ENCODE peak calls at places on chromosome 2, in four cellular contexts. One of them, this sample, is unnamed.

GRCh38 chr2:200861617-200862016 is 2.8 kb downstream of the CLK1 start:
- DNase-seq in HFFc6: no peak
- DNase-seq in lung microvascular endothelial cell: no peak
- DNase-seq in endothelial cell: no peak
- DNase-seq in this sample: no peak

GRCh38 chr2:142966281-142966680 is 88.8 kb downstream of the KYNU start:
- DNase-seq in HFFc6: no peak
- DNase-seq in lung microvascular endothelial cell: no peak
- DNase-seq in endothelial cell: no peak
- DNase-seq in this sample: no peak

GRCh38 chr2:237269121-237269875 is 144.7 kb downstream of the COL6A3 start:
- DNase-seq in HFFc6: no peak
- DNase-seq in lung microvascular endothelial cell: no peak
- DNase-seq in endothelial cell: no peak
- DNase-seq in this sample: no peak

GRCh38 chr2:112075490-112076260 is 20.6 kb downstream of the TMEM87B start:
- DNase-seq in HFFc6: no peak
- DNase-seq in lung microvascular endothelial cell: peak; percentile 17
- DNase-seq in endothelial cell: no peak
- DNase-seq in this sample: no peak

GRCh38 chr2:240460781-240461431 is 25.4 kb downstream of the GPC1 start:
- DNase-seq in HFFc6: no peak
- DNase-seq in lung microvascular endothelial cell: no peak
- DNase-seq in endothelial cell: no peak
- DNase-seq in this sample: no peak

GRCh38 chr2:187989925-187990623 is 301.6 kb upstream of the GULP1 start:
- DNase-seq in HFFc6: no peak
- DNase-seq in lung microvascular endothelial cell: no peak
- DNase-seq in endothelial cell: no peak
- DNase-seq in this sample: no peak

GRCh38 chr2:231601356-231602229 is 8.9 kb downstream of the TEX44 start:
- DNase-seq in HFFc6: peak; percentile 66
- DNase-seq in lung microvascular endothelial cell: peak; percentile 77
- DNase-seq in endothelial cell: peak; percentile 80
- DNase-seq in this sample: peak; percentile 68

GRCh38 chr2:37671013-37671815 is at the start of gene CDC42EP3:
- DNase-seq in HFFc6: no peak
- DNase-seq in lung microvascular endothelial cell: peak; percentile 71
- DNase-seq in endothelial cell: peak; percentile 72
- DNase-seq in this sample: peak; percentile 61

GRCh38 chr2:98870516-98871158 is 65.4 kb downstream of the CRACDL start:
- DNase-seq in HFFc6: no peak
- DNase-seq in lung microvascular endothelial cell: no peak
- DNase-seq in endothelial cell: no peak
- DNase-seq in this sample: no peak

GRCh38 chr2:174552891-174553290 is 44.7 kb downstream of the WIPF1 start:
- DNase-seq in HFFc6: no peak
- DNase-seq in lung microvascular endothelial cell: no peak
- DNase-seq in endothelial cell: no peak
- DNase-seq in this sample: no peak

GRCh38 chr2:230774348-230774951 is 61.8 kb downstream of the CAB39 start:
- DNase-seq in HFFc6: peak; percentile 86
- DNase-seq in lung microvascular endothelial cell: no peak
- DNase-seq in endothelial cell: no peak
- DNase-seq in this sample: peak; percentile 95

GRCh38 chr2:67993329-67993728 is 69.5 kb downstream of the C1D start:
- DNase-seq in HFFc6: no peak
- DNase-seq in lung microvascular endothelial cell: no peak
- DNase-seq in endothelial cell: no peak
- DNase-seq in this sample: no peak

GRCh38 chr2:96308248-96308647 is 2.9 kb upstream of the SNRNP200 start:
- DNase-seq in HFFc6: no peak
- DNase-seq in lung microvascular endothelial cell: no peak
- DNase-seq in endothelial cell: no peak
- DNase-seq in this sample: no peak

GRCh38 chr2:100921685-100922161 is 80.4 kb upstream of the RPL31 start:
- DNase-seq in HFFc6: peak; percentile 88
- DNase-seq in lung microvascular endothelial cell: no peak
- DNase-seq in endothelial cell: no peak
- DNase-seq in this sample: peak; percentile 87

GRCh38 chr2:234679766-234680687 is 183.1 kb upstream of the ARL4C start:
- DNase-seq in HFFc6: peak; percentile 93
- DNase-seq in lung microvascular endothelial cell: peak; percentile 74
- DNase-seq in endothelial cell: no peak
- DNase-seq in this sample: peak; percentile 99

GRCh38 chr2:45922577-45922988 is 271.1 kb downstream of the PRKCE start:
- DNase-seq in HFFc6: peak; percentile 3
- DNase-seq in lung microvascular endothelial cell: no peak
- DNase-seq in endothelial cell: no peak
- DNase-seq in this sample: no peak

GRCh38 chr2:160270571-160271113 is 70.6 kb upstream of the ITGB6 start:
- DNase-seq in HFFc6: peak; percentile 62
- DNase-seq in lung microvascular endothelial cell: no peak
- DNase-seq in endothelial cell: no peak
- DNase-seq in this sample: peak; percentile 74

GRCh38 chr2:43169987-43170732 is 56.2 kb downstream of the ZFP36L2 start:
- DNase-seq in HFFc6: no peak
- DNase-seq in lung microvascular endothelial cell: peak; percentile 75
- DNase-seq in endothelial cell: peak; percentile 38
- DNase-seq in this sample: no peak

GRCh38 chr2:48328159-48328816 is 201.7 kb upstream of the STON1 start:
- DNase-seq in HFFc6: no peak
- DNase-seq in lung microvascular endothelial cell: no peak
- DNase-seq in endothelial cell: no peak
- DNase-seq in this sample: no peak

GRCh38 chr2:9914384-9915065 is 37.0 kb upstream of the GRHL1 start:
- DNase-seq in HFFc6: peak; percentile 61
- DNase-seq in lung microvascular endothelial cell: peak; percentile 27
- DNase-seq in endothelial cell: no peak
- DNase-seq in this sample: peak; percentile 86

GRCh38 chr2:28137221-28137620 is 246.7 kb downstream of the BABAM2 start:
- DNase-seq in HFFc6: peak; percentile 64
- DNase-seq in lung microvascular endothelial cell: no peak
- DNase-seq in endothelial cell: no peak
- DNase-seq in this sample: peak; percentile 62